ENCODE peak calls at places on chromosomes 12 and 14, in nine cellular contexts. R is endothelial cell; D is glutamatergic neuron; Q is stimulated activated CD4-positive, alpha-beta T cell treated with anti-CD3 and anti-CD28 coated beads, TNF-alpha, amount 100 ng/mL, for 48 hours; C is gastrocnemius medialis; N is HS-27A; Z is activated CD8-positive, alpha-beta memory T cell treated with anti-CD3 and anti-CD28 coated beads for 1 hour; A is SK-N-SH; F is CD4-positive, alpha-beta T cell. O is an unnamed sample.

GRCh38 chr12:75135021-75135420 is 74.6 kb downstream of the KCNC2 start:
- DNase-seq in D (no peak), R (no peak), F (no peak), Q (no peak), Z (no peak), N (no peak), A (no peak), C (no peak), O (no peak)

GRCh38 chr12:78863482-78864427 is 819 bp upstream of the SYT1 start:
- DNase-seq in Z (no peak), C (no peak), Q (no peak), A (peak), N (no peak), D (peak), R (peak), F (no peak), O (peak)

GRCh38 chr14:104677506-104678332 is 11.7 kb upstream of the INF2 start:
- DNase-seq in C (peak), Q (peak), D (peak), Z (peak), R (peak), A (no peak), F (peak), N (peak), O (no peak)

GRCh38 chr12:55908726-55909512 is 18.8 kb downstream of the PYM1 start:
- DNase-seq in A (no peak), Z (no peak), N (no peak), C (no peak), Q (no peak), D (no peak), R (no peak), F (no peak), O (no peak)

GRCh38 chr14:104665663-104666522 is 23.5 kb upstream of the INF2 start:
- DNase-seq in N (no peak), A (no peak), Q (no peak), F (peak), C (no peak), R (no peak), D (no peak), Z (no peak), O (no peak)

GRCh38 chr14:67722293-67722692 is 20.6 kb downstream of the RDH12 start:
- DNase-seq in N (no peak), D (no peak), C (peak), Q (no peak), R (no peak), F (no peak), A (peak), Z (no peak), O (no peak)

GRCh38 chr12:30134229-30134628 is 350.5 kb upstream of the TMTC1 start:
- DNase-seq in C (no peak), R (no peak), A (no peak), Q (no peak), D (no peak), N (no peak), Z (no peak), F (no peak), O (no peak)

GRCh38 chr14:64170190-64170589 is 124.0 kb downstream of the ESR2 start:
- DNase-seq in F (no peak), C (no peak), Q (no peak), A (no peak), Z (no peak), N (no peak), D (no peak), R (no peak), O (no peak)

GRCh38 chr12:47188576-47189441 is 109.0 kb upstream of the AMIGO2 start:
- DNase-seq in D (no peak), N (no peak), C (no peak), R (no peak), A (no peak), Q (no peak), F (no peak), Z (no peak), O (no peak)

GRCh38 chr12:75781532-75782046 is 250.0 kb downstream of the PHLDA1 start:
- DNase-seq in Z (no peak), Q (no peak), D (no peak), R (no peak), C (no peak), N (peak), A (no peak), F (no peak), O (no peak)

GRCh38 chr12:42570076-42570475 is 19.5 kb downstream of the PRICKLE1 start:
- DNase-seq in N (no peak), D (no peak), F (no peak), C (no peak), Z (no peak), R (no peak), Q (no peak), A (no peak), O (no peak)

GRCh38 chr12:55725556-55725955 is 3.3 kb downstream of the CD63 start:
- DNase-seq in C (no peak), N (no peak), D (no peak), R (no peak), F (no peak), Z (no peak), A (no peak), Q (no peak), O (no peak)

GRCh38 chr12:26197832-26198231 is 2.5 kb downstream of the SSPN start:
- DNase-seq in N (no peak), R (no peak), Q (no peak), Z (no peak), D (no peak), C (no peak), F (no peak), A (peak), O (no peak)

GRCh38 chr12:39367494-39367893 is 75.4 kb downstream of the KIF21A start:
- DNase-seq in D (no peak), A (no peak), Z (no peak), Q (no peak), F (no peak), C (no peak), R (no peak), N (no peak), O (no peak)

O was measured in type B pancreatic cell.